ENCODE peak calls at places on chromosome 4, in seven cellular contexts. E is GM13977, X is foreskin fibroblast, Y is astrocyte, D is T-helper 22 cell, Q is NCI-H1092, J is NCI-H146. S is an unnamed sample.

GRCh38 chr4:30801876-30802275 is 81.7 kb downstream of the PCDH7 start:
- DNase-seq in E (no peak), X (no peak), Y (peak), D (no peak), Q (no peak), J (no peak), S (no peak)

GRCh38 chr4:83644677-83645639 is 109.0 kb downstream of the GPAT3 start:
- DNase-seq in E (peak), X (peak), Y (peak), D (no peak), Q (peak), J (peak), S (no peak)

GRCh38 chr4:88949605-88950004 is 107.4 kb downstream of the FAM13A start:
- DNase-seq in E (no peak), X (no peak), Y (no peak), D (no peak), Q (peak), J (no peak), S (no peak)

GRCh38 chr4:83124079-83124780 is 9.7 kb upstream of the PLAC8 start:
- DNase-seq in E (no peak), X (peak), Y (no peak), D (no peak), Q (no peak), J (no peak), S (no peak)

GRCh38 chr4:23237771-23238170 is 545.0 kb downstream of the GBA3 start:
- DNase-seq in E (no peak), X (peak), Y (no peak), D (no peak), Q (no peak), J (peak), S (no peak)

GRCh38 chr4:54227261-54228063 is 1.6 kb upstream of the PDGFRA start:
- DNase-seq in E (peak), X (peak), Y (peak), D (no peak), Q (no peak), J (no peak), S (no peak)

GRCh38 chr4:44150091-44150576 is 298.5 kb downstream of the KCTD8 start:
- DNase-seq in E (no peak), X (peak), Y (peak), D (no peak), Q (no peak), J (no peak), S (no peak)

GRCh38 chr4:102339018-102339417 is 6.3 kb downstream of the SLC39A8 start:
- DNase-seq in E (no peak), X (no peak), Y (no peak), D (no peak), Q (no peak), J (no peak), S (no peak)

GRCh38 chr4:121653986-121654385 is 42.8 kb downstream of the ANXA5 start:
- DNase-seq in E (no peak), X (no peak), Y (no peak), D (no peak), Q (no peak), J (no peak), S (no peak)

S was measured in RWPE2.